ENCODE peak calls at places on chromosomes 1 and 21, in seven cellular contexts. Q is transverse colon, F is stomach, K is breast epithelium, Y is uterus, U is upper lobe of left lung, I is ovary. O is an unnamed sample. For H3K36me3, the result is how much of the 10 kb centered on the place peaks cover.

GRCh38 chr1:117857434-117857833 is 72.0 kb downstream of the GDAP2 start:
- DNase-seq in F (no peak), Q (no peak), U (no peak), Y (no peak), K (no peak), I (no peak), O (no peak)

GRCh38 chr1:93807301-93807930 is 71.6 kb downstream of the DNTTIP2 start:
- DNase-seq in I (no peak), Q (no peak), U (no peak), K (no peak), Y (no peak), F (no peak), O (no peak)

GRCh38 chr1:59062743-59063142 is 234.2 kb upstream of the FGGY start:
- DNase-seq in I (peak), U (no peak), F (peak), Q (peak), Y (peak), K (no peak), O (no peak)

GRCh38 chr1:99266731-99267130 is 2.4 kb downstream of the PLPPR4 start:
- DNase-seq in F (no peak), U (no peak), Y (no peak), K (no peak), Q (no peak), I (no peak), O (no peak)

GRCh38 chr1:89870998-89871397 is 50.2 kb downstream of the LRRC8D start:
- DNase-seq in F (no peak), Q (no peak), K (no peak), U (no peak), Y (no peak), I (no peak), O (no peak)

GRCh38 chr21:30207252-30207579 is 8.7 kb downstream of the CLDN8 start:
- DNase-seq in U (no peak), Q (no peak), Y (no peak), K (no peak), F (no peak), I (no peak), O (no peak)

GRCh38 chr1:2170211-2170610 is 24.4 kb downstream of the FAAP20 start:
- DNase-seq in I (no peak), U (no peak), Q (no peak), Y (no peak), F (no peak), K (no peak), O (no peak)

GRCh38 chr1:211536606-211537005 is 42.4 kb downstream of the SLC30A1 start:
- DNase-seq in I (no peak), Q (no peak), F (no peak), Y (no peak), K (no peak), U (no peak), O (no peak)

GRCh38 chr1:241639040-241639652 is 1.0 kb downstream of the CHML start:
- DNase-seq in F (no peak), U (no peak), I (no peak), Q (no peak), Y (no peak), K (peak), O (no peak)

GRCh38 chr1:244449936-244450508 is 1.7 kb downstream of the ADSS2 start:
- DNase-seq in I (no peak), K (no peak), Q (no peak), Y (no peak), U (no peak), F (no peak), O (no peak)

GRCh38 chr21:29610960-29611359 is 312.2 kb downstream of the BACH1 start:
- DNase-seq in Y (no peak), K (no peak), Q (no peak), F (no peak), I (no peak), U (no peak), O (no peak)

GRCh38 chr1:85366391-85366790 is 90.0 kb upstream of the BCL10 start:
- DNase-seq in Y (no peak), F (no peak), Q (no peak), I (no peak), K (no peak), U (no peak), O (no peak)

GRCh38 chr1:114079596-114080190 is 74.0 kb downstream of the SYT6 start:
- DNase-seq in U (no peak), Q (no peak), I (no peak), K (no peak), Y (no peak), F (no peak), O (no peak)

GRCh38 chr1:13723810-13724209 is 23.8 kb downstream of the PRDM2 start:
- DNase-seq in K (no peak), I (no peak), F (peak), Y (no peak), U (no peak), Q (no peak), O (no peak)

GRCh38 chr1:59317780-59318179 is 20.9 kb downstream of the FGGY start:
- DNase-seq in U (no peak), I (no peak), Y (no peak), F (no peak), K (no peak), Q (no peak), O (no peak)

GRCh38 chr1:112529301-112529700 is 20.5 kb downstream of the WNT2B start:
- DNase-seq in I (no peak), U (no peak), Y (no peak), K (no peak), F (no peak), Q (no peak), O (no peak)

GRCh38 chr1:165354739-165355138 is 1.8 kb downstream of the LMX1A start:
- DNase-seq in U (peak), Y (no peak), F (no peak), K (no peak), Q (no peak), I (no peak), O (peak)

GRCh38 chr1:196669051-196669450 is 17.2 kb downstream of the CFH start:
- DNase-seq in K (no peak), F (no peak), Q (no peak), U (no peak), I (no peak), Y (no peak), O (no peak)

GRCh38 chr1:78101514-78101913 is 55.7 kb downstream of the GIPC2 start:
- DNase-seq in U (no peak), Y (peak), K (no peak), Q (peak), I (peak), F (peak), O (no peak)

GRCh38 chr1:38029081-38029681 is 16.6 kb downstream of the UTP11 start:
- DNase-seq in F (no peak), K (no peak), U (no peak), I (peak), Q (no peak), Y (peak), O (no peak)

GRCh38 chr1:2212542-2213491 is 15.3 kb upstream of the SKI start:
- DNase-seq in Y (peak), Q (peak), I (peak), U (peak), K (peak), F (peak), O (peak)

GRCh38 chr1:209368864-209369598 is 214.5 kb upstream of the CAMK1G start:
- DNase-seq in I (peak), K (peak), U (no peak), F (no peak), Q (no peak), Y (peak), O (no peak)

GRCh38 chr1:203593723-203594122 is 32.9 kb upstream of the ATP2B4 start:
- DNase-seq in K (no peak), I (no peak), Q (peak), F (peak), U (no peak), Y (no peak), O (no peak)

GRCh38 chr1:161198877-161199431 is at the start of gene ADAMTS4:
- DNase-seq in F (peak), I (peak), U (no peak), Y (peak), K (peak), Q (peak), O (no peak)
- TF ChIP-seq POLR2A in F (no peak), I (peak), U (no peak), Y (peak), K (peak), Q (peak), O (peak)

GRCh38 chr21:37065561-37066177 is 7.2 kb downstream of the PIGP start:
- DNase-seq in I (no peak), Q (no peak), U (peak), F (no peak), Y (no peak), K (no peak), O (no peak)
- H3K27ac ChIP-seq in I (no peak), Q (no peak), U (no peak), F (no peak), Y (no peak), K (no peak), O (no peak)

DNA sequence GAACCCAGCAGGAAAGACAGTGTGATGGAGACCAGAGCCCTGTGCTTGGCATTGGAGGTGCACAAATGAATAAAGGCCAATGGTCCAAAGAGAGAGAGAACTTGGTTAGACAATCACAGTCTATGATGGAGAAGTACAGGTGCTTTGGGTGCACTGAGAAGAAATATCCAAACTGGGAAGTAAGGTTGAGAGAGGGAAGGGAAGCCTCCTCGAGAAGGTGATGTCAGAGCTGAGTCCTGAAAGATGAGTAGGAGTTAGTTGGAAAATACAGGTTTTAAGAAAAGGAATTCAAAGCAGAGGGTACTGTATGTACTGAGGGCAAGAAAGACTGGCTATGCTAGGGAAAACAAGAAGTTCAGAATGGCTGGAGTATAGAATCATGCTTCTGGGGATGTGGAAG is 94.1 kb upstream of the CD53 start:
- DNase-seq in K (no peak), U (no peak), Q (no peak), Y (no peak), F (no peak), I (no peak), O (no peak)
- H3K36me3 ChIP-seq in K (under half), U (under half), Q (under half), Y (under half), F (under half), I (under half), O (under half)

DNA sequence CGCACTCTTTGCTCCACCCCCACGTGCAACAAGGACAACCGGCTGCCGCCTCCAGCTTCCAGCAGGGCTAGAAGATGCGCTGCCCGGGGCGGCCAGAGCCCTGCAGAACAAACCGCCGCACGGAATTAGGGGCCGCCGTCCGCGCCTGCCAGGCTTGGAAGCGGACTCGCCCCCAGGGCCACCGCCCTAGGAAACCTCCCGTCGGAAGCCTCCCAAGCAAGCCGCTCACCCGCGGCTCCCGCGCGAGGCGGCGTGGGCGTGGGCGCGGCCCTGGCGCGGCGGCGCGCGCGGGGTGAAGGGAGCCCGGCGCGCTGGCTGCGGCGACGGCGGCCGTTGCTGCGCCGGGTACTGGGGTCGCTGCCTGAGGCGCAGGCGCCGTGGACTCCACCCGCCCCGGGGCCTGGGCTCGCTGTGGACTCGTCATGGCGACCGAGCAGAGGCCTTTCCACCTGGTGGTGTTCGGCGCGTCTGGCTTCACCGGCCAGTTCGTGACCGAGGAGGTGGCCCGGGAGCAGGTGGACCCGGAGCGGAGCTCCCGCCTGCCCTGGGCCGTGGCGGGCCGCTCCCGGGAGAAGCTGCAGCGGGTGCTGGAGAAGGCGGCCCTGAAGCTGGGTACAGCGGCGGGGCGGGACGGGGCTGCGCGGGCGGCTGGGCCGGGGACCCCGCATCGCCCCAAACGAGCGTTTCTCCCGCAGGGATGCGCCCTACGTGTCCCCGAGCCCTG is at the start of gene SCCPDH:
- DNase-seq in U (peak), Y (peak), I (peak), F (peak), Q (peak), K (peak), O (no peak)
- TF ChIP-seq POLR2A in U (no peak), Y (no peak), I (no peak), F (no peak), Q (peak), K (no peak), O (no peak)

DNA sequence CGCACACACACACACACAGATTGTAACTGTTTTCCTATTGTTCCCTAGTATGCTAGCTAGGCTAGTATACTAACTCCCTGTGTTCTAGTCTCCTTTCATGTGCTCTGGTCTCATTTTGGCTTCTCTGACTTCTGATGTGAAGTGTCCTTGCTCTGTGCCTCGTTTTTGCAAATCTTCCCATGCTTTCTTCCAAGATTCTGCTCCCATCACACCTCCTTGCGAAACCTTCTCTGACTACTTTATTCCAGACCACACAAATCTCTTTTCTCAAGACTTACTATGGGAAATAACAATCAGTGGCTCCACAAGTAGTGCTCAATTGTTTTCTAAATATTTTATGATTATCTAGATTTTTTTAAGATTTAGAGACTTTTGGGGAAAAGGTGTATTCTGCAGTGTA is 10.3 kb downstream of the PRRX1 start:
- DNase-seq in K (no peak), U (no peak), Y (peak), Q (no peak), F (no peak), I (no peak), O (no peak)
- H3K27ac ChIP-seq in K (peak), U (no peak), Y (no peak), Q (no peak), F (no peak), I (no peak), O (no peak)

GRCh38 chr1:22055463-22055862 is 3.0 kb downstream of the CDC42 start:
- DNase-seq in I (no peak), K (no peak), Y (no peak), Q (no peak), F (no peak), U (no peak), O (no peak)

GRCh38 chr1:22053861-22054770 is 1.6 kb downstream of the CDC42 start:
- DNase-seq in U (peak), Q (no peak), I (no peak), F (no peak), K (no peak), Y (no peak), O (no peak)

GRCh38 chr1:22056921-22057320 is 4.4 kb downstream of the CDC42 start:
- DNase-seq in Q (no peak), F (no peak), U (no peak), K (no peak), I (no peak), Y (no peak), O (no peak)

GRCh38 chr1:22057861-22058260 is 5.4 kb downstream of the CDC42 start:
- DNase-seq in Y (no peak), F (no peak), K (no peak), U (no peak), Q (no peak), I (no peak), O (no peak)

GRCh38 chr1:22056043-22056442 is 3.5 kb downstream of the CDC42 start:
- DNase-seq in K (no peak), I (no peak), Y (no peak), F (no peak), Q (no peak), U (no peak), O (no peak)
- H3K36me3 ChIP-seq in K (under half), I (under half), Y (under half), F (under half), Q (under half), U (under half), O (under half)

DNA sequence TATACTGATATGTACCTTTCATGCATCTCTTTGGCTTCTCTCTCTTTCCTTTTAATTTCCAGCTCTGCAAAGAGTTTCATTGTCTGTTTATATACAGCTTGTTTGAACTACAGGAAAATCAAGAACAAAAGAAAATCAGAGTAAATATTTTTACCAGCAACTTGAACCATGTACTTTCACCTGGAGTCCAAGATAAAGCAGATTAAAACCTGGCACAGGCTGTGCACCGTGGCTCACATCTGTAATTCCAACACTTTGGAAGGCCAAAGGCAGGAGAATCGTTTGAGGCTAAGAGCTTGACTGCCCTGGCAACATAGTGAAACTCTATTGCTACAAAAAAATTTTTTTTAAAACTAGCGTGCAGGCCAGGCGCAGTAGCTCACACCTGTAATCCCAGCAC is 27.6 kb downstream of the DNAJC8 start:
- DNase-seq in F (peak), Y (no peak), I (no peak), U (no peak), K (no peak), Q (no peak), O (no peak)
- TF ChIP-seq POLR2A in F (no peak), Y (no peak), I (no peak), U (no peak), K (no peak), Q (no peak), O (no peak)

DNA sequence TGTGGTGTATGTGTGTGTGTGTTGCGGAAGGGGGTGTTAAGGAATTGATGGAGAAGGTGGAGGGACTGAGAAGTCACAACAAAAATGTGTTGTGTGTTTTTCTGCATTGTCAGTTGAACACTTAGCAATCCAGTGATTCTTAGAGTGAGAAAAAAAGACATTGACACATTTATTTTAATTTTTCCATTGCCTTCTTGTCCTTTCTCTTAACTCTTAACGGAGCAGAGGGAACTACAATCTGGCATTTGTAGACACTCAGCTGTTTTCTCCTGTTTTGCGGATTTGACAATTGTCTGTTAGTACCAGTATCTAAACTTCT is 725 bp downstream of the C1orf53 start:
- DNase-seq in K (no peak), Q (no peak), U (no peak), Y (no peak), F (no peak), I (no peak), O (no peak)
- H3K27ac ChIP-seq in K (peak), Q (peak), U (peak), Y (peak), F (no peak), I (peak), O (peak)

DNA sequence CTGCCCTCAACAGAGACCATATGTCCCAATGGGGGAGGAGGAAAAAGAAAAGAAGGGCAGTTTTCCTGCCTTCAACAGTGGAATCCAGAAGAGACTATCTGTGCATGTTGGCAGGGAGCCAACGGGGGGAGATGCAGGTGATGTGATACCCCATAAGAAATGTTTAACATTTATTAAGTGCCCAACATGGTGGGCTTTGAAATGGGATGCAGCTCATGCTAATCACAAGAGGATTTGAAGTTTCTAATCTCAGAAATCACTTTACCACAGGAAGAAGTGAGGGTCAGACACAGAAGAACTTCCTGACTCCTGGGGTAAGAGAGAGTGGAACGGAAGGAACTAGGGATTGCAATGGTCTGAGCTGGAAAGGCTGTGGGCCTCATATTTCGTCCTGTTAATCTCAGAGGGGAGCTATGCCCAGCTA is 16.2 kb downstream of the CSRP1 start:
- DNase-seq in I (no peak), U (no peak), F (no peak), K (no peak), Y (no peak), Q (no peak), O (no peak)
- H3K36me3 ChIP-seq in I (under half), U (under half), F (half or more), K (under half), Y (under half), Q (half or more), O (half or more)

DNA sequence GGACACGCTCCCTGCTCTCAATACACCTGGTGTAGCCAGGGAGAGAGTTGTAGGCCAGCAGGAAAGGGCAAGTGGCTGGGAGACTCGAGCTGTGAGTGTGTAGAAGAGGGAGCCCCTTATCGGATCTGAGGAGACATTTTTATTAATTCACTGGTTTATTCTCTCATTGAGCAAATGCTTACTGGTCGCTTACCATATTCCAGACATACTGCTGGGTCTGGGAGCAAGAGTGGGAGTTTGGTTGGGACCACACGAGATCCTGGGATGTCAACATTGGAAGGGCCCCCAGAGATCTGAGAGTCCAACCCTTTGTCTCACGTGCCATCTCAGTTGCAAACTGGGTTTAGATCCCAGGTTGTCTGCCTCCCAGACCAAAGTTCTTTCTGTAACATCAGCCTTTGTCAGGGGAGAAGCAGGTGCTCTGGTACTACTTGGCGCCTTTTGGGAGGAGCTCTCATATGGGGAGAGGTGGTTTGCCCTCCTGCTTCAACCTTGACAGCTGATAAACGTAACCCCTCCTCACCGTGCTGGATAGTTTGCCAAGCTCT is 680 bp downstream of the TMEM222 start:
- DNase-seq in F (no peak), I (no peak), K (no peak), Q (no peak), Y (no peak), U (no peak), O (no peak)
- TF ChIP-seq POLR2A in F (no peak), I (no peak), K (no peak), Q (peak), Y (no peak), U (no peak), O (no peak)

O was measured in esophagus muscularis mucosa.